ENCODE peak calls at places on chromosomes 6 and 20, in five cellular contexts. C is ELR; M is NAMALWA; P is stimulated activated CD8-positive, alpha-beta memory T cell treated with anti-CD3 and anti-CD28 coated beads, Interleukin-12 subunit alpha, Interleukin-12 subunit beta, amount 100 ng/mL, for 1 hour; A is stimulated activated naive B cell treated with anti-CD40 and anti-IgM and Interleukin-4, amounts not matched to agents 10 μg/mL and 1 μg/mL and 100 μg/mL, for 72 hours. O is an unnamed sample.
A peak's percentile ranks its signal among the peaks of the same experiment; 100 is the strongest.

GRCh38 chr6:108961985-108962384 is 113.8 kb downstream of the ARMC2 start:
- DNase-seq in A (no peak), M (no peak), P (no peak), C (peak; percentile 80), O (no peak)

GRCh38 chr20:53547664-53548239 is 45.9 kb downstream of the ZNF217 start:
- DNase-seq in M (peak; percentile 66), A (no peak), P (no peak), C (peak; percentile 79), O (peak; percentile 21)

GRCh38 chr6:45959534-45960195 is 56.0 kb downstream of the CLIC5 start:
- DNase-seq in A (no peak), M (no peak), P (no peak), C (peak; percentile 28), O (no peak)

GRCh38 chr20:59291740-59292139 is 8.7 kb upstream of the EDN3 start:
- DNase-seq in A (no peak), P (no peak), C (no peak), M (no peak), O (no peak)

GRCh38 chr20:50635676-50636600 is 55.4 kb downstream of the RIPOR3 start:
- DNase-seq in C (peak; percentile 67), A (peak; percentile 41), M (peak; percentile 80), P (no peak), O (no peak)

GRCh38 chr6:160030103-160030502 is 61.2 kb downstream of the IGF2R start:
- DNase-seq in A (no peak), P (no peak), M (peak; percentile 51), C (peak; percentile 91), O (no peak)

GRCh38 chr6:515267-515666 is 123.7 kb downstream of the IRF4 start:
- DNase-seq in A (no peak), P (no peak), C (no peak), M (no peak), O (no peak)

GRCh38 chr20:8523684-8524083 is 391.6 kb downstream of the PLCB1 start:
- DNase-seq in A (no peak), M (no peak), P (no peak), C (no peak), O (no peak)

GRCh38 chr20:24914388-24915241 is 34.5 kb upstream of the CST7 start:
- DNase-seq in M (no peak), C (no peak), P (no peak), A (no peak), O (no peak)

GRCh38 chr6:52724041-52724405 is 39.3 kb downstream of the GSTA2 start:
- DNase-seq in P (no peak), A (no peak), M (no peak), C (peak; percentile 37), O (no peak)

GRCh38 chr6:169702640-169703246 is 817 bp downstream of the C6orf120 start:
- DNase-seq in C (peak; percentile 55), M (peak; percentile 61), A (peak; percentile 39), P (no peak), O (no peak)

GRCh38 chr20:36105731-36106226 is 48.8 kb upstream of the EPB41L1 start:
- DNase-seq in P (no peak), A (no peak), M (no peak), C (no peak), O (no peak)

GRCh38 chr6:143739341-143739851 is 61.6 kb downstream of the PHACTR2 start:
- DNase-seq in M (no peak), C (no peak), P (no peak), A (no peak), O (no peak)

GRCh38 chr6:16559091-16559490 is 202.2 kb downstream of the ATXN1 start:
- DNase-seq in A (no peak), M (no peak), P (no peak), C (no peak), O (no peak)